ENCODE peak calls at places on chromosomes 3 and 15, in nine cellular contexts. V is HFF-Myc, X is IMR-90, M is fibroblast of mammary gland, L is A549, U is stomach, E is mucosa of descending colon, D is GM06990, Z is PC-9. H is an unnamed sample.
A peak's percentile ranks its signal among the peaks of the same experiment; 100 is the strongest.

GRCh38 chr3:78255403-78255802 is 1215.5 kb downstream of the ROBO2 start:
- DNase-seq in L (no peak), Z (no peak), V (peak; percentile 72), E (no peak), X (peak; percentile 95), M (peak; percentile 84), U (no peak), D (no peak), H (no peak)

GRCh38 chr3:3664916-3665315 is 134.3 kb upstream of the LRRN1 start:
- DNase-seq in U (no peak), L (peak; percentile 1), D (no peak), E (no peak), M (no peak), V (no peak), X (peak; percentile 8), Z (no peak), H (no peak)

GRCh38 chr3:140050977-140051957 is 116.3 kb downstream of the CLSTN2 start:
- DNase-seq in L (no peak), U (no peak), M (peak; percentile 2), Z (no peak), D (no peak), V (no peak), X (no peak), E (no peak), H (peak; percentile 7)

GRCh38 chr3:171380084-171380483 is 80.1 kb downstream of the TNIK start:
- DNase-seq in Z (no peak), L (no peak), X (no peak), V (no peak), D (no peak), E (no peak), U (no peak), M (no peak), H (no peak)

GRCh38 chr15:25971053-25971452 is 107.9 kb upstream of the ATP10A start:
- DNase-seq in L (no peak), Z (no peak), X (peak; percentile 1), M (no peak), U (no peak), V (no peak), E (no peak), D (no peak), H (no peak)

GRCh38 chr3:116809218-116809617 is 99.6 kb downstream of the TUSC7 start:
- DNase-seq in X (no peak), V (no peak), M (no peak), U (no peak), E (no peak), Z (no peak), L (no peak), D (no peak), H (no peak)

GRCh38 chr3:112497897-112498548 is 1.2 kb downstream of the BTLA start:
- DNase-seq in X (no peak), V (no peak), D (no peak), M (no peak), Z (no peak), E (no peak), U (no peak), L (no peak), H (no peak)

GRCh38 chr15:42784705-42785104 is 47.8 kb upstream of the CDAN1 start:
- DNase-seq in V (no peak), E (no peak), U (no peak), X (no peak), D (no peak), M (no peak), Z (no peak), L (no peak), H (no peak)

GRCh38 chr15:25737218-25737643 is 125.9 kb downstream of the ATP10A start:
- DNase-seq in M (no peak), Z (no peak), X (peak; percentile 41), U (no peak), D (no peak), V (no peak), L (no peak), E (no peak), H (no peak)

GRCh38 chr15:48560321-48561051 is 85.0 kb downstream of the FBN1 start:
- DNase-seq in L (no peak), D (no peak), V (no peak), Z (no peak), X (no peak), M (peak; percentile 44), E (no peak), U (no peak), H (no peak)

GRCh38 chr15:70720228-70721016 is 42.9 kb downstream of the UACA start:
- DNase-seq in V (no peak), L (no peak), M (no peak), E (no peak), U (no peak), Z (no peak), X (no peak), D (no peak), H (no peak)

GRCh38 chr3:25182794-25183193 is 245.3 kb upstream of the RARB start:
- DNase-seq in D (no peak), V (no peak), X (no peak), U (no peak), E (no peak), Z (no peak), M (no peak), L (no peak), H (no peak)

GRCh38 chr3:169239756-169240155 is 423.8 kb downstream of the MECOM start:
- DNase-seq in M (no peak), Z (no peak), X (no peak), U (no peak), E (no peak), V (no peak), L (no peak), D (no peak), H (no peak)

GRCh38 chr15:88513195-88513594 is 33.3 kb downstream of the DET1 start:
- DNase-seq in Z (no peak), M (peak; percentile 53), E (no peak), U (no peak), X (peak; percentile 64), L (no peak), V (no peak), D (no peak), H (no peak)

GRCh38 chr3:178434206-178434805 is 101.9 kb upstream of the KCNMB2 start:
- DNase-seq in M (no peak), V (no peak), X (no peak), Z (no peak), U (no peak), E (no peak), L (peak; percentile 1), D (no peak), H (no peak)

GRCh38 chr3:48536787-48537186 is 19.8 kb downstream of the PFKFB4 start:
- DNase-seq in D (no peak), V (no peak), L (no peak), M (no peak), U (no peak), E (no peak), X (no peak), Z (no peak), H (no peak)

GRCh38 chr3:55538158-55538557 is 51.1 kb upstream of the WNT5A start:
- DNase-seq in V (no peak), L (no peak), D (no peak), U (no peak), Z (no peak), E (no peak), M (no peak), X (no peak), H (no peak)

GRCh38 chr15:51536965-51537574 is 85.5 kb downstream of the DMXL2 start:
- DNase-seq in V (no peak), Z (peak; percentile 4), E (no peak), L (peak; percentile 40), M (peak; percentile 45), U (no peak), D (no peak), X (peak; percentile 42), H (no peak)

GRCh38 chr3:147945968-147946519 is 536.9 kb downstream of the ZIC1 start:
- DNase-seq in L (peak; percentile 67), U (no peak), E (no peak), V (peak; percentile 79), M (peak; percentile 95), D (no peak), Z (peak; percentile 25), X (peak; percentile 95), H (peak; percentile 19)

GRCh38 chr3:852033-852432 is 240.8 kb upstream of the CNTN6 start:
- DNase-seq in Z (no peak), D (no peak), L (no peak), V (no peak), X (no peak), E (no peak), M (no peak), U (no peak), H (no peak)
- TF ChIP-seq CTCF in Z (no peak), D (peak; percentile 31), L (no peak), V (no peak), X (no peak), E (no peak), M (no peak), U (no peak), H (no peak)

GRCh38 chr3:33215739-33216138 is 2.9 kb downstream of the SUSD5 start:
- DNase-seq in U (no peak), V (no peak), E (no peak), X (no peak), Z (no peak), D (no peak), L (no peak), M (no peak), H (no peak)

GRCh38 chr3:33218446-33219174 is at the start of gene SUSD5:
- DNase-seq in V (no peak), L (peak; percentile 61), D (peak; percentile 30), E (no peak), M (peak; percentile 25), Z (peak; percentile 34), U (no peak), X (peak; percentile 51), H (no peak)

GRCh38 chr3:33218072-33218445 is 551 bp downstream of the SUSD5 start:
- DNase-seq in Z (no peak), M (no peak), D (no peak), E (no peak), L (no peak), X (no peak), V (no peak), U (no peak), H (no peak)

GRCh38 chr3:33221241-33221640 is 2.6 kb upstream of the SUSD5 start:
- DNase-seq in E (no peak), L (no peak), X (no peak), D (no peak), Z (no peak), U (no peak), V (no peak), M (no peak), H (no peak)

GRCh38 chr3:33219175-33219487 is 521 bp upstream of the SUSD5 start:
- DNase-seq in V (no peak), M (no peak), L (no peak), U (no peak), E (no peak), D (no peak), X (no peak), Z (no peak), H (no peak)
- H3K4me3 ChIP-seq in V (peak overlapping the region; percentile 47), M (peak overlapping the region; percentile 23), L (peak overlapping the region; percentile 57), U (peak overlapping the region; percentile 42), E (no peak overlapping the region), D (peak overlapping the region; percentile 49), X (peak overlapping the region; percentile 66), Z (no peak overlapping the region), H (no peak overlapping the region)

GRCh38 chr3:132730891-132731580 is 8.8 kb upstream of the NPHP3 start:
- DNase-seq in M (peak; percentile 63), L (peak; percentile 39), U (no peak), Z (peak; percentile 25), E (no peak), V (no peak), D (peak; percentile 3), X (peak; percentile 57), H (no peak)
- TF ChIP-seq CTCF in M (peak; percentile 46), L (peak; percentile 55), U (peak; percentile 26), Z (peak; percentile 51), E (no peak), V (peak; percentile 39), D (peak; percentile 41), X (peak; percentile 67), H (peak; percentile 73)

GRCh38 chr3:186991470-186991869 is 61.1 kb downstream of the ST6GAL1 start:
- DNase-seq in E (no peak), L (no peak), X (no peak), M (no peak), Z (no peak), D (no peak), U (no peak), V (no peak), H (no peak)
- H3K4me3 ChIP-seq in E (no peak overlapping the region), L (no peak overlapping the region), X (no peak overlapping the region), M (no peak overlapping the region), Z (no peak overlapping the region), D (no peak overlapping the region), U (no peak overlapping the region), V (no peak overlapping the region), H (no peak overlapping the region)

H was measured in LNCaP clone FGC.